ENCODE peak calls at places on chromosomes 1 and 21, in four cellular contexts. E is prostate gland, T is body of pancreas, G is MM.1S. S is an unnamed sample.

GRCh38 chr21:36532769-36533467 is 53.0 kb upstream of the CLDN14 start:
- DNase-seq in T (no peak), E (no peak), G (no peak), S (no peak)

GRCh38 chr1:201149400-201149799 is 4.9 kb downstream of the TMEM9 start:
- DNase-seq in G (peak; percentile 69), T (no peak), E (no peak), S (peak; percentile 34)

GRCh38 chr1:245153081-245153644 is 1.6 kb upstream of the KIF26B start:
- DNase-seq in G (peak; percentile 82), E (peak; percentile 59), T (peak; percentile 60), S (peak; percentile 80)

GRCh38 chr1:221166559-221167318 is 287.5 kb downstream of the HLX start:
- DNase-seq in G (no peak), E (no peak), T (no peak), S (no peak)

GRCh38 chr1:51559064-51559500 is 40.0 kb upstream of the EPS15 start:
- DNase-seq in G (no peak), T (no peak), E (no peak), S (no peak)

GRCh38 chr1:217191441-217191840 is 439.4 kb downstream of the GPATCH2 start:
- DNase-seq in E (no peak), T (no peak), G (no peak), S (no peak)

GRCh38 chr1:174222166-174222949 is 63.0 kb downstream of the RABGAP1L start:
- DNase-seq in G (no peak), E (no peak), T (no peak), S (no peak)

GRCh38 chr1:6026095-6026809 is 19.4 kb upstream of the KCNAB2 start:
- DNase-seq in E (peak; percentile 39), G (peak; percentile 97), T (peak; percentile 48), S (peak; percentile 73)

GRCh38 chr1:43935711-43936427 is 2.3 kb downstream of the ARTN start:
- DNase-seq in G (no peak), T (peak; percentile 72), E (peak; percentile 58), S (no peak)
- TF ChIP-seq CTCF in G (no peak), T (no peak), E (no peak), S (no peak)

GRCh38 chr1:237043846-237044636 is 2.1 kb downstream of the RYR2 start:
- DNase-seq in G (no peak), T (no peak), E (no peak), S (no peak)

GRCh38 chr1:237042467-237042891 is 495 bp downstream of the RYR2 start:
- DNase-seq in T (no peak), G (no peak), E (no peak), S (peak; percentile 22)

GRCh38 chr1:237041795-237042466 is at the start of gene RYR2:
- DNase-seq in E (no peak), T (peak; percentile 28), G (no peak), S (peak; percentile 62)

GRCh38 chr1:237041461-237041794 is 556 bp upstream of the RYR2 start:
- DNase-seq in E (no peak), G (no peak), T (no peak), S (no peak)

DNA sequence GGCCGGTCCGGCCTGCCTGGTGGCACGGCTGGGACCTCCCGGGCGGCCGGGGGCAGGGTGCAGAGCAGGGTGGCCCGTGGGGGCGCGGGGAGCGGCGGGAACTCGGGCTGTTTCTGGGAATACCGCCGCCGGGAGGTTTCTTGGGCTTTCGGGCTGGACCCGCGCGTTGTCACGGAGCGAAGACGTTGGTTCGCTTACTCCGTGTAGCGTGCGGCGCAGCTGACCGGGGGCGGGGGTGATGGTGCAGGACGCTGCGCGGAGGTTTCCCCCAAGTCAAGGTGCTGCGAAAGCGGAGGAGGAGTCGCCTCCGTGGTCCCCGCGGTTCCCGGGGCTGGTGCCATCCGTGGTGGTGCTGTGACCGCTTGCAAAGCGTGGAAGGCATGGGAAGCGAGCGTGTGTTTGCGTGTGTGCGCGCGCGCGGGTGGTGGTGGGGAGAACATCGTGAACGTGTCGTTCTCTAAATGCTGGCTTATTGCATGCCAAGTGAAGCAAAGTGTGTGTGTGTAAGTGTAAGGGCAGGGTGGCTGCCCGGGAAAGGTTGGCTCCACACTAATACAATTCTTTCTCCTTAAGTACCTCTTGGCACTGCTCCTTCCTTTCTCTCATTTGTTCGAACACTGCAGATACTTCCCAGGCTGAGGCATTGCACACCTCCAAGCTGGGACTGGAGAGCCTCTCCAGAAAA is 1.1 kb downstream of the RYR2 start:
- DNase-seq in T (no peak), G (no peak), E (no peak), S (peak; percentile 24)
- H3K4me3 ChIP-seq in T (no peak overlapping the region), G (no peak overlapping the region), E (peak overlapping the region; percentile 27), S (peak overlapping the region; percentile 41)

DNA sequence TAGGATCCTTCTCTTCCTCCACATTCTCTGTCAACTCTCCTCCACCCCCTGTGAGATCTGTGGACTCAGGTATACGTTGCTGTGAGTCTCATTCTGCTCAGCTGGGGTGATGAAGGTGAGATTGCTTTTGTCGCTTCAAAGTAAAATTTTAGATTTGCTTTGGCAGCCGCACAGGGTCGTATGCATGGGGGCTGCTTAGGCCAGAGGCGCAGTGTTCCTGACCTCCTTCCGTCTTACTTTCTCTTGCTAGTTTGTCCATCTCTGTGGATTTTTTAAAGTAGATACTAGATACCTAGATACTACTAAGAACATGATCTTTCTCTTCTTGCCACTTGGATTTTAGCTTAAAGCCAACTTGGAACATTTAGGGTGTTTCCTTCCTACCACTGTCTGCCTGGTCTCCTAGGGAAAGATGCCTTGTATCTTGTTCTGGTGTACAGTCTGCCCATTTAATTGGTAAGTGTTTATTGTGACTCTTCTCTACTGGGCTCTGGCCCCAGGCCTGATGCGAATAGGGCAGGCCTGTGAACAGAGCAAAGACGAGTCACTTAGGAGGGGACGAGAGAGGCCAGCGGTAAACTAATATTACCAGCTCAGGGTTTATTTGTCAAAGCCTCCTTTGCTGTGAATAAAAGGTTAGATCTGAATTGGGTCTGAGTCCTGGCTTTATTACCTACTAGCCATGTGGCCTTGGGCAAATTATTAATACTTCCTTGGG is 32.0 kb downstream of the MAPKAPK2 start:
- DNase-seq in T (no peak), E (no peak), G (no peak), S (no peak)
- H3K4me1 ChIP-seq in T (peaks cover 64% of the 10 kb centered on the region), E (peaks cover 11% of the 10 kb centered on the region), G (peaks cover 57% of the 10 kb centered on the region), S (peaks cover 9% of the 10 kb centered on the region)

DNA sequence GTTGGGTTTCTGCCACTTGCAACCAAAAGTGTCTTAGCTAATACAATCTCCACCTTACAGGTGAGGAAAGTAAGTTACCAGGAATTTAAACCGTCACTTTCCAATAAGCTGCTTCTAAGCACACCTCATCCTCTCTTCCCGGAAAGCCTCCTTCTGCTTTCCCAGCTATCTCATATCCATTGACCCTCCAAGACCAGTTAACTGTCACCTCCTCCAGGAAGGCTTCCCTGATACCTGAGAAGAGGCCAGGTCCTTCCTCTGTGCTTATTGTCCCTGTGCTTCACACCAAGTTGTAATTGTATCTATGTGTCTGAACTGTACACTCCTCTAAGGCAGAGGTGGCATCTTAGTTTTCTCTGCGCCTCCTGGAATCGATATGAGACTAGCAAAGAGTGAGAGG is 11.2 kb upstream of the MATN1 start:
- DNase-seq in T (no peak), E (no peak), G (no peak), S (no peak)
- TF ChIP-seq CTCF in T (no peak), E (no peak), G (no peak), S (no peak)

DNA sequence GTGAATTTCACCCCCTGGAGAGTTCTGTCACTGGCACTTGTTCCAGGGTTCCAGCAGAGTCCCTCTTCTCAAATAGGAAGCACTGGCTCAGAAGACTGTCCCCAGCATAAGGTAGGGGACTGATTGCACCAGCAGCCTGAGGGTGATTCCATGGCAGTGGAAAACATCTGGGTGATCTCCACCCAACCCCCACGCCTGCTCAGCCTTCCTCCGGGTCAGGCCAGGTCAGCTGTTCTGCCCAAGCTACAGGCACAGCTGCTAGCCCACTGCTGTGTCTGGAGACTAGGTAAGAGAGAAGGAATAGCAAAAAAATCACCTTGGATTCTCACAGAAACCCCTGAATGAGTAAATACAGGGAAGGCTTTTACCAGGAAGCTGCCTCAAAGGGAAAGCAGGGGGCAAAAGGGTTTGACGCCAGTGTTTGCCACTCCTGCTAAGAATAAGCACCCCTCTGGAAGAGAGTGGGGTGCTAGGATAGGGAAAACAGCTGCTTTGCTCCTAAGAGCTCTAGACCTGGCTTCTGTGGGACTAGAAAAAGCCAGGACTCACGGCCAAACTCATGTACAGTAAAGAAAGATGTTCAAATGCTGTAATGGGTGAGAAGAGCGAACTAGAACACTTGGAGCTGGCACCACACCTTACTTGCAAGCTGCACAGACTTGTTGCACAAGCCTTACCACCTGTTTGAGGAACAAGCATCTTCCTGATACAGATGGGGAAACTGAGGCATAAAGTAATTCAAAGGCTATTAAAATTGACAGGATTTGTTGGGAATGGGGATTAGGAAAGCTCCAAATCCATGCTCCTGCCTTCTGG is 1.0 kb upstream of the DENND2D start:
- DNase-seq in T (no peak), G (no peak), E (no peak), S (no peak)
- H3K4me3 ChIP-seq in T (no peak overlapping the region), G (no peak overlapping the region), E (no peak overlapping the region), S (no peak overlapping the region)

GRCh38 chr1:33351281-33351660 is 30.4 kb upstream of the A3GALT2 start:
- DNase-seq in T (no peak), G (no peak), E (no peak), S (no peak)
- H3K4me1 ChIP-seq in T (peaks cover 31% of the 10 kb centered on the region), G (peaks cover 19% of the 10 kb centered on the region), E (peaks cover 9% of the 10 kb centered on the region), S (no peaks in the 10 kb centered on the region)

GRCh38 chr1:103461171-103462105 is 64.1 kb upstream of the RNPC3 start:
- DNase-seq in E (no peak), T (no peak), G (peak; percentile 15), S (no peak)
- TF ChIP-seq CTCF in E (peak; percentile 23), T (peak; percentile 69), G (peak; percentile 45), S (peak; percentile 64)

S was measured in BE2C.